ENCODE peak calls at places on chromosomes 2 and 18, in ten cellular contexts. R is body of pancreas; M is left lung; I is lower leg skin; A is small intestine; E is NT2/D1; Q is naive thymus-derived CD4-positive, alpha-beta T cell; L is fibroblast of pulmonary artery; F is psoas muscle; H is Karpas-422. U is an unnamed sample.

GRCh38 chr2:12478151-12479041 is 238.3 kb upstream of the TRIB2 start:
- DNase-seq in R (no peak), M (no peak), I (no peak), A (no peak), E (no peak), Q (no peak), L (no peak), F (no peak), H (no peak), U (no peak)

GRCh38 chr2:146734791-146735190 is 1110.0 kb upstream of the ACVR2A start:
- DNase-seq in R (no peak), M (no peak), I (no peak), A (peak), E (no peak), Q (no peak), L (no peak), F (no peak), H (no peak), U (no peak)

GRCh38 chr2:15189236-15189635 is 371.9 kb downstream of the NBAS start:
- DNase-seq in R (no peak), M (no peak), I (no peak), A (no peak), E (no peak), Q (no peak), L (no peak), F (no peak), H (no peak), U (no peak)

GRCh38 chr2:88195247-88195646 is 25.1 kb downstream of the THNSL2 start:
- DNase-seq in R (no peak), M (no peak), I (no peak), A (no peak), E (no peak), Q (no peak), L (no peak), F (no peak), H (no peak), U (no peak)

GRCh38 chr2:150467641-150467963 is 19.9 kb downstream of the RND3 start:
- DNase-seq in R (no peak), M (no peak), I (no peak), A (no peak), E (no peak), Q (no peak), L (no peak), F (no peak), H (no peak), U (no peak)

GRCh38 chr2:101403745-101404144 is 16.4 kb upstream of the CREG2 start:
- DNase-seq in R (no peak), M (no peak), I (no peak), A (no peak), E (no peak), Q (no peak), L (no peak), F (no peak), H (no peak), U (no peak)

GRCh38 chr2:46828491-46829239 is 86.9 kb downstream of the MCFD2 start:
- DNase-seq in R (no peak), M (no peak), I (no peak), A (no peak), E (no peak), Q (no peak), L (no peak), F (no peak), H (no peak), U (no peak)

GRCh38 chr2:26724004-26724750 is 31.7 kb downstream of the KCNK3 start:
- DNase-seq in R (peak), M (no peak), I (no peak), A (peak), E (no peak), Q (no peak), L (peak), F (peak), H (no peak), U (no peak)

GRCh38 chr18:79917351-79918088 is 33.9 kb downstream of the SLC66A2 start:
- DNase-seq in R (peak), M (no peak), I (no peak), A (no peak), E (no peak), Q (no peak), L (no peak), F (no peak), H (no peak), U (no peak)

GRCh38 chr2:170493698-170494097 is 221.4 kb upstream of the SP5 start:
- DNase-seq in R (no peak), M (no peak), I (no peak), A (no peak), E (no peak), Q (no peak), L (no peak), F (peak), H (no peak), U (no peak)

GRCh38 chr18:77000527-77000926 is 132.1 kb downstream of the MBP start:
- DNase-seq in R (peak), M (no peak), I (no peak), A (peak), E (no peak), Q (no peak), L (peak), F (peak), H (peak), U (peak)

GRCh38 chr18:22179174-22179573 is 9.8 kb downstream of the GATA6 start:
- DNase-seq in R (no peak), M (no peak), I (no peak), A (peak), E (no peak), Q (no peak), L (peak), F (no peak), H (no peak), U (no peak)
- H3K4me3 ChIP-seq in R (no peak), M (no peak), I (no peak), A (no peak), E (no peak), Q (no peak), L (peak), F (no peak), H (no peak), U (no peak)

GRCh38 chr2:72084584-72084976 is 63.1 kb downstream of the CYP26B1 start:
- DNase-seq in R (no peak), M (no peak), I (no peak), A (no peak), E (no peak), Q (no peak), L (no peak), F (no peak), H (no peak), U (no peak)

GRCh38 chr2:72081450-72081849 is 66.2 kb downstream of the CYP26B1 start:
- DNase-seq in R (no peak), M (no peak), I (no peak), A (no peak), E (no peak), Q (no peak), L (peak), F (no peak), H (no peak), U (no peak)

GRCh38 chr2:72082021-72082739 is 65.5 kb downstream of the CYP26B1 start:
- DNase-seq in R (no peak), M (no peak), I (no peak), A (no peak), E (no peak), Q (no peak), L (peak), F (no peak), H (no peak), U (no peak)

GRCh38 chr2:72083751-72084583 is 63.7 kb downstream of the CYP26B1 start:
- DNase-seq in R (no peak), M (no peak), I (no peak), A (no peak), E (no peak), Q (no peak), L (no peak), F (no peak), H (no peak), U (no peak)

GRCh38 chr2:72082887-72083286 is 64.8 kb downstream of the CYP26B1 start:
- DNase-seq in R (no peak), M (no peak), I (no peak), A (no peak), E (no peak), Q (no peak), L (no peak), F (no peak), H (no peak), U (no peak)
- H3K4me3 ChIP-seq in R (no peak), M (no peak), I (no peak), A (no peak), E (no peak), Q (no peak), L (no peak), F (no peak), H (no peak), U (no peak)

GRCh38 chr2:17539993-17540812 is at the start of gene VSNL1:
- DNase-seq in R (peak), M (peak), I (peak), A (no peak), E (peak), Q (no peak), L (peak), F (peak), H (no peak), U (no peak)
- H3K4me3 ChIP-seq in R (peak), M (peak), I (peak), A (peak), E (peak), Q (no peak), L (peak), F (peak), H (no peak), U (no peak)

DNA sequence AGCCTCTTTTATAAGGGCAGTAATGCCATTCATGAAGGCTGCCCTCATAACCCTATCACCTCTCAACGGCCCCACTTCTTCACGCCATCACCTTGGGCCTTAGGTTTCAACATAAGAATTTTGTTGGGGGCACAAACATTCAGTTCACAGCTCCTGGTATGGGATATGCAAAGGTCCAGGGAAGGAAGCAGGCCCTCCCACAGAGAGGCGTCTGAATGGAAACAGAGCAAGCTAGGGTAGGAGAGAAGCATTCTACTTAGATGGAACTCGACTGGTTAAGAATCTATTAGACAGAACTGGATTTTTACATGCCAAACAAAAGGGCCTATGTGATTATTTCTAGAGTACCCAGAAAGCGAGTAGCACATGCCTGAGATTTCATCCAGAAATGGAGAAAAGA is 42.8 kb downstream of the PROKR1 start:
- DNase-seq in R (no peak), M (no peak), I (no peak), A (no peak), E (no peak), Q (no peak), L (no peak), F (no peak), H (no peak), U (no peak)
- H3K4me3 ChIP-seq in R (no peak), M (no peak), I (no peak), A (no peak), E (no peak), Q (no peak), L (no peak), F (no peak), H (no peak), U (no peak)

DNA sequence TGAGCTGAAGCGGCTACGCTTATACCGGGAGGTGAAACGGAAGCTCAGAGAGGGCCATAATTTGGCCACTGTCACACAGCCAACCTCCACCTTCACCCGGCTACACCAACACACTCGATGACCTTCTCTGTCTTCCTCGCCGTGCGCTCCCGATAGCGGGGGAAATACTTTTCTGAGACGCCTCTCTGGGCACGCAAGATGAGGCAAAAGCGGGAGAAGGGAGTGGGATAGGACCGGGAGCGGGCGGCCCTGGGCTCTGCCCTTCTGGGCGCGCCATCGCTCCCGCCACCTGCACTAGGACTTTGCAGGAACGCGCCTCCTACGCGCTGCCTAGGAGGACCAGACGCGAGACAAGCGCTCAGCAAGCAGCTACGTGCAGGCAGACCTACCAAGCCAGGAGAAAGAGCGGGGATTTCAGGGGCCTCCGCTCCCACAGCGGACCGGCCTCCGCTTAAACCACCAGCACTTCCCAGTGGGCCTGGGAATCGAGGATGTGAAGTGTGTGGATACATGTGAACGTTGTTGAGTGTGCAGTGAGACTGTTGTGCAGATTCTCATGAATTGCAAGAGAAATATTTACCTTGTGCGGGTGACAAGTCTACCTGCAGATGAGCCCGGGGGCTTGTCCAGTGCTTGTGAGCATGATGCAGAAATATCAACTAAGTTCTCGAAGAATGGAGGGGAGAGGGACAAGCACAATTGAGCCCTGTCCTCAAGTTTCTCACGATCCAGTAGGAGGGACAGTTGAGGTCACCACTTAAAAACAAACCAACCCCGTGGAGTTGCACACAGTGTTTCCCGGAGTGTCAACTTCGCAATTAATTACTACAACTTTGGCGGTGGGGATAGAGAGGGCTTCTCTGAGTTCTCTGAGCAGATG is 11.5 kb downstream of the SIX3 start:
- DNase-seq in R (no peak), M (no peak), I (no peak), A (no peak), E (no peak), Q (no peak), L (no peak), F (no peak), H (no peak), U (no peak)
- H3K4me3 ChIP-seq in R (no peak), M (no peak), I (no peak), A (peak), E (peak), Q (no peak), L (peak), F (peak), H (no peak), U (no peak)

GRCh38 chr18:22728016-22728415 is 205.1 kb upstream of the RBBP8 start:
- DNase-seq in R (no peak), M (no peak), I (no peak), A (peak), E (no peak), Q (no peak), L (no peak), F (no peak), H (no peak), U (no peak)
- H3K4me3 ChIP-seq in R (no peak), M (no peak), I (no peak), A (no peak), E (no peak), Q (no peak), L (no peak), F (no peak), H (no peak), U (no peak)

DNA sequence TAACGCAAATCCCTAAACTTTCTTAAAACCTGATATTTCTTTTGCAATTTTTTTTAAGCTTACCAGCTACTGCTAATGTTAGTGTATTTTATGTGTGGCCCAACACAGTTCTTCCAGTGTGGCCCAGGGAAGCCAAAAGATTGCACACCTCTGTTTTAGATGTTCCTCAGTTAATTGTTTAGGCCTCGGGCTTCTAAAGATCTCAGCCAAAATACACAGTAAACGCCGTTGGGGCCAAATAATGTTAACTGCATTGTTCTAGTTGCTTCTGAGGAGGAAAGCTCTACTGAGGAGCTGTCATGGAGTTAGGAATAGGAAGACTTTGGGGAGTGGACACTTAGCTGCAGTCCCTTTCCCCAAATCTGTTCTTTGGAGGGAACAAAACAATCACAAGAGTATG is 2.0 kb downstream of the HSPE1 start:
- DNase-seq in R (peak), M (no peak), I (no peak), A (no peak), E (no peak), Q (no peak), L (no peak), F (no peak), H (no peak), U (no peak)
- H3K4me3 ChIP-seq in R (no peak), M (no peak), I (no peak), A (peak), E (peak), Q (peak), L (peak), F (peak), H (no peak), U (peak)